ENCODE peak calls at places on chromosomes 2 and 18, in five cellular contexts. U, Q, T, R and O are unnamed samples.

GRCh38 chr2:29590211-29590610 is 331.2 kb downstream of the ALK start:
- DNase-seq in Q (no peak), T (no peak), U (no peak), R (no peak), O (no peak)

GRCh38 chr2:95017836-95018235 is 7.7 kb upstream of the MAL start:
- DNase-seq in Q (no peak), R (no peak), T (no peak), U (no peak), O (no peak)

GRCh38 chr2:237097911-237098702 is 12.4 kb downstream of the COPS8 start:
- DNase-seq in Q (no peak), T (no peak), R (no peak), U (no peak), O (no peak)

GRCh38 chr18:60070631-60071030 is 170.8 kb downstream of the PMAIP1 start:
- DNase-seq in R (no peak), Q (no peak), T (no peak), U (no peak), O (no peak)

GRCh38 chr2:22497789-22498188 is 887.2 kb upstream of the KLHL29 start:
- DNase-seq in U (no peak), T (no peak), R (no peak), Q (no peak), O (no peak)

GRCh38 chr2:160432633-160433032 is 61.0 kb downstream of the RBMS1 start:
- DNase-seq in T (no peak), U (peak), R (no peak), Q (no peak), O (no peak)

GRCh38 chr18:62611395-62612241 is 88.8 kb downstream of the ZCCHC2 start:
- DNase-seq in T (peak), R (no peak), Q (peak), U (no peak), O (no peak)

GRCh38 chr2:237178396-237178795 is 92.7 kb downstream of the COPS8 start:
- DNase-seq in R (no peak), U (no peak), Q (no peak), T (no peak), O (no peak)

GRCh38 chr2:15780234-15780633 is 160.1 kb upstream of the MYCN start:
- DNase-seq in U (no peak), T (no peak), R (no peak), Q (no peak), O (no peak)

GRCh38 chr2:143776531-143776930 is 647.3 kb downstream of the ARHGAP15 start:
- DNase-seq in T (no peak), R (no peak), U (no peak), Q (no peak), O (no peak)

GRCh38 chr2:136764397-136765255 is 719 bp upstream of the THSD7B start:
- DNase-seq in U (no peak), R (peak), T (no peak), Q (no peak), O (peak)

GRCh38 chr2:199310654-199311275 is 147.0 kb downstream of the SATB2 start:
- DNase-seq in Q (no peak), U (no peak), R (no peak), T (no peak), O (no peak)

GRCh38 chr18:47898696-47899095 is 31.8 kb downstream of the SMAD2 start:
- DNase-seq in U (no peak), R (no peak), Q (no peak), T (no peak), O (no peak)

GRCh38 chr18:8088626-8089025 is 520.6 kb upstream of the RAB12 start:
- DNase-seq in Q (no peak), T (no peak), R (no peak), U (no peak), O (no peak)

GRCh38 chr2:167890739-167891138 is 356.7 kb downstream of the STK39 start:
- DNase-seq in T (no peak), U (no peak), Q (no peak), R (no peak), O (no peak)

GRCh38 chr18:50284226-50284885 is 3.0 kb upstream of the MBD1 start:
- DNase-seq in R (peak), T (no peak), Q (no peak), U (peak), O (no peak)

GRCh38 chr18:7830468-7830867 is 263.4 kb downstream of the PTPRM start:
- DNase-seq in R (no peak), T (no peak), Q (no peak), U (peak), O (no peak)

GRCh38 chr2:96024336-96025106 is 10.2 kb downstream of the GPAT2 start:
- DNase-seq in Q (no peak), R (peak), T (no peak), U (no peak), O (no peak)

GRCh38 chr2:72116081-72116533 is 31.6 kb downstream of the CYP26B1 start:
- DNase-seq in U (no peak), Q (no peak), T (no peak), R (peak), O (no peak)

GRCh38 chr2:8626572-8626971 is 55.3 kb upstream of the ID2 start:
- DNase-seq in T (no peak), Q (no peak), U (no peak), R (no peak), O (no peak)

GRCh38 chr2:3121601-3122000 is 256.0 kb downstream of the EIPR1 start:
- DNase-seq in Q (no peak), U (no peak), R (no peak), T (no peak), O (no peak)

GRCh38 chr18:3450358-3451107 is 561 bp downstream of the TGIF1 start:
- DNase-seq in R (peak), T (peak), Q (peak), U (no peak), O (peak)

GRCh38 chr2:237603049-237603717 is 12.6 kb upstream of the RAB17 start:
- DNase-seq in T (no peak), U (no peak), R (no peak), Q (no peak), O (no peak)

GRCh38 chr18:25189391-25190185 is 162.4 kb downstream of the ZNF521 start:
- DNase-seq in U (no peak), T (no peak), R (no peak), Q (no peak), O (no peak)

GRCh38 chr2:240983361-240983995 is 14.9 kb upstream of the SNED1 start:
- DNase-seq in U (peak), T (no peak), Q (peak), R (peak), O (peak)

GRCh38 chr18:80012714-80013113 is 21.5 kb upstream of the RBFA start:
- DNase-seq in U (no peak), Q (no peak), R (no peak), T (no peak), O (no peak)

GRCh38 chr2:226190479-226191252 is 609.0 kb downstream of the IRS1 start:
- DNase-seq in T (no peak), R (no peak), Q (no peak), U (peak), O (no peak)

GRCh38 chr18:22342625-22343024 is 75.1 kb downstream of the CTAGE1 start:
- DNase-seq in R (no peak), Q (no peak), U (no peak), T (no peak), O (peak)

GRCh38 chr2:237235383-237236095 is 149.8 kb downstream of the COPS8 start:
- DNase-seq in Q (peak), R (no peak), T (peak), U (no peak), O (peak)

GRCh38 chr2:64797881-64798590 is 144.3 kb upstream of the SERTAD2 start:
- DNase-seq in T (no peak), Q (no peak), R (no peak), U (no peak), O (no peak)

GRCh38 chr2:70024284-70024683 is 62.9 kb upstream of the ASPRV1 start:
- DNase-seq in U (no peak), Q (no peak), T (no peak), R (no peak), O (no peak)

GRCh38 chr18:22467760-22468553 is 50.2 kb upstream of the CTAGE1 start:
- DNase-seq in U (peak), R (no peak), T (no peak), Q (no peak), O (peak)

GRCh38 chr2:239303711-239304532 is 96.9 kb downstream of the HDAC4 start:
- DNase-seq in T (peak), U (no peak), R (no peak), Q (no peak), O (peak)

GRCh38 chr2:180240774-180241173 is 233.7 kb upstream of the CWC22 start:
- DNase-seq in U (peak), T (no peak), Q (no peak), R (no peak), O (no peak)

GRCh38 chr2:117523267-117523666 is 291.2 kb upstream of the DDX18 start:
- DNase-seq in R (peak), T (peak), Q (peak), U (no peak), O (no peak)

GRCh38 chr18:50644807-50645206 is 84.9 kb downstream of the MAPK4 start:
- DNase-seq in Q (no peak), R (no peak), U (peak), T (no peak), O (no peak)

GRCh38 chr2:63792523-63792922 is 49.2 kb upstream of the UGP2 start:
- DNase-seq in T (no peak), Q (no peak), R (no peak), U (no peak), O (no peak)

GRCh38 chr2:190407662-190408537 is at the start of gene MFSD6:
- DNase-seq in R (peak), T (peak), Q (peak), U (no peak), O (peak)

DNA sequence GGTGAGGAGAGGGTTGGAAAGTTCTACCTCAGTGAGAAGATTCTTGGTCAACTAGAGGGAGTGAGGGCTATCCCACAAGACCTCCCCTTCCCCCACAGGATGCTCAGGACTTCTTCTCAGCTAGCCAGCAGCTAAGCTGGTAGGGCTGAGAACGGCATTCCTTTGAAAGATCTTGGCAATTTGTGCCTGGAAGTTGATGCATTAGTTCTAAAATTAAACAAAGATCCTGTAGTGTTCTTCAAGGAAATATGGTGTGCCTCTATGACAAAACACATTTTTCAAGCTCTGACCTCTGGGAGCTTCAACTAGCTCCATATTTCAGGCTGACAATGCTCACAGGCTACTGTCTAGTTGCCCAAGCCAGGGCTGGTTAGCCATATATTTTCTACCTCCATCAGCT is 2.3 kb downstream of the LYPD1 start:
- DNase-seq in Q (no peak), U (no peak), T (no peak), R (no peak), O (no peak)
- H3K4me3 ChIP-seq in Q (no peak), U (no peak), T (no peak), R (no peak), O (no peak)

GRCh38 chr2:217168396-217168795 is 308.5 kb upstream of the TNP1 start:
- DNase-seq in Q (no peak), R (no peak), T (no peak), U (no peak), O (no peak)
- H3K4me3 ChIP-seq in Q (no peak), R (no peak), T (no peak), U (no peak), O (no peak)

GRCh38 chr18:73787316-73787715 is 360.3 kb downstream of the FBXO15 start:
- DNase-seq in U (no peak), Q (no peak), R (no peak), T (no peak), O (no peak)
- H3K4me3 ChIP-seq in U (no peak), Q (no peak), R (no peak), T (no peak), O (no peak)

GRCh38 chr2:27117995-27118524 is 868 bp downstream of the CGREF1 start:
- DNase-seq in T (peak), U (no peak), R (no peak), Q (no peak), O (no peak)
- H3K4me3 ChIP-seq in T (peak), U (peak), R (peak), Q (no peak), O (no peak)

GRCh38 chr2:26300234-26300641 is 45.7 kb upstream of the SELENOI start:
- DNase-seq in U (no peak), T (no peak), R (no peak), Q (no peak), O (no peak)
- H3K4me3 ChIP-seq in U (no peak), T (peak), R (peak), Q (no peak), O (peak)

DNA sequence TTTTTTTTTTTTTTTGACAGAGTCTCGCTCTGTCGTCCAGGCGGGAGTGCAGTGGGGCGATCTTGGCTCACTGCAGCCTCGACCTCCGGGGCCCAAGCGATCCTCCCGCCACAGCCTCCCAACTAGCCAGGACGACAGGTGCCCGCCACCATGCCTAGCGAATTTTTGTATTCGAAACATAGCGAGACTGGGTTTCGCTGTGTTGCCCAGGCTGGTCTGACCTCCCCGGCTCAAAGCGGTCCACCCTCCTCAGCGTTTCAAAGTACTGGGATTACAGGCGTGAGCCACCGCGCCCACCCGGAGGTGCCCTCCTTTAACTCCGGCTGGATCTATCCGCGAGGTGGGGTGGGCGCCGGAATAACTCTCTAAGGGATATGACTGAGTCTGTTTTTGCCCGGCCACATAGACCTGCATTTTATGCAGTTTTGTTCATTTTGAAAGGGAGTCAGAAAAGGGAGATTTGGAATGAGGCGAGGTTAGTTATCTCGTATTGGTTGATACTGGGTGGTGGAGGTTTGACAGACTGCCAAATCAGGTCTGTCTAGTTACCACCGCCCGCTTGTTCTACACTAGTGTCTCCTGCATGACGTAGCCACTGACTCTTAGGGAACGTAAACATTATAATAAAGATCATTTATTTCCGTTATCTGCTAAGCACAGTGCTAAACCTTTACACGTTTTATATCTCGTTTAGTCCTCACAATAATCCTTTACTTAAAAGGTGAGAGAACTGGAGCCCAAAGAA is 928 bp upstream of the CCT4 start:
- DNase-seq in Q (peak), T (peak), R (no peak), U (no peak), O (no peak)
- H3K4me3 ChIP-seq in Q (peak), T (peak), R (peak), U (peak), O (no peak)

DNA sequence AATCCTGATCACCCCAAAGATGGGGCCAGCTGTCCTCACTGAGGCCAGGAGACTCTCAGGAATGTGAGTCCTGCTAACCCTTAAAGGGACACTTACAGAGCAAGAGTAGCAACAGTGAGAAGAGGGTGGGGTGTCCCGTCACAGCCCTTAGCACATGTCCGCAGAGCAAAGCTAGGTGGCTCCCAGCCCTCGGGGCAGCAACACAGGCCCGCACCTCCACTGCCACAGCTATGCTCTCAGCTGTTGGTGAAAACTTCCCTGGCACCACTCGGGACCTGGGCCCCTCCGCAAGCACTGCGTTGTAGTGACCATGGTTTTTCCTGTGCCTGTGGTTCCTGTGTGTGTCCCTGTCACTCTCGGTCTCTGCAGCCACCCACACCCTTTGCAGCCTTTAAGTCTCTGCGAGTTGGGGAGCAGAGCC is 76.4 kb upstream of the UXS1 start:
- DNase-seq in U (no peak), Q (no peak), T (no peak), R (no peak), O (no peak)
- H3K4me3 ChIP-seq in U (no peak), Q (peak), T (peak), R (peak), O (no peak)

GRCh38 chr2:33135645-33136044 is 188.9 kb downstream of the LTBP1 start:
- DNase-seq in T (no peak), U (no peak), R (no peak), Q (no peak), O (no peak)

GRCh38 chr2:33133436-33133835 is 186.7 kb downstream of the LTBP1 start:
- DNase-seq in Q (peak), U (no peak), T (peak), R (no peak), O (no peak)

GRCh38 chr2:33134764-33135560 is 188.2 kb downstream of the LTBP1 start:
- DNase-seq in R (no peak), U (no peak), Q (no peak), T (no peak), O (no peak)

GRCh38 chr2:33136056-33136455 is 189.3 kb downstream of the LTBP1 start:
- DNase-seq in R (no peak), U (no peak), Q (no peak), T (no peak), O (peak)

DNA sequence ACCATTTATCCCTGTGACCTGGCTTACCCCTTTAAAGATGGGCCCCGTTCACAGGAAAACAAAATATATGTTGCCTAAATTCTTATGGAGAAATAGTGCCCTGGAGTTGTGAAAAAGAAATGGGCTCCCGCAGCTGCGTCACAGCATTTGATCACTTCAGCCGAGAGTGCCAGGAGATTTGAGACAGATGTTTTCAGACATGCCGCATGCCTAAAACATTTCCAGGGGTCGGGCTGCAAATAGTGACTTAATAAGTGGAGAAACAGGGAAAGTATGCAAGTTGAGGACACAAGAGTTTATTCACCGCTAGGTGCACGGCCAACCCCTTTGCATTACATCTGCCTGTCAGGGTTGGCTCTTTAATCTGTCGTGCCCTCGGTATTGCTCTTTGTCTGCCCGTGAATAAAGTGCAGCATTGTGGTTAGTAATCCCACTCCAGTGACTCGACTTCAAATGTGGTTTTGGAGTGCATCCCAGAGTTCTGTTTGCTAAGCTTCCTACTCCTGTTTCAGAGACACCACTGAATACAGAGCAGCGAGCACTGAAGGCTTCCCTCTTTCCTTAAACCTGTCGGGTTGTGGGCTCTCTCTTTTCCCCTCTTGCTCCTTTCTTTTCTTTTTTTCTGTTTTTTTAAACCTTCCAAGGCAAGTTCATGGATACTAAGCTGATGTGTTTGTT is 187.5 kb downstream of the LTBP1 start:
- DNase-seq in R (no peak), T (peak), U (peak), Q (peak), O (peak)
- H3K4me3 ChIP-seq in R (peak), T (peak), U (no peak), Q (no peak), O (peak)